ENCODE peak calls at places on chromosomes 16 and 17, in eight cellular contexts. L, G, P, Y, Q, T, U and Z are unnamed samples.

GRCh38 chr16:78211951-78212350 is 112.5 kb downstream of the WWOX start:
- DNase-seq in L (no peak), G (no peak), T (no peak), Y (no peak), P (peak; percentile 81), Q (peak; percentile 44), U (no peak), Z (no peak)

GRCh38 chr17:18270046-18270850 is 9.8 kb downstream of the MIEF2 start:
- DNase-seq in P (no peak), G (no peak), U (no peak), T (no peak), L (no peak), Q (no peak), Y (no peak), Z (no peak)

GRCh38 chr17:76000755-76001521 is at the start of gene CDK3:
- DNase-seq in P (no peak), U (no peak), L (no peak), G (no peak), Y (no peak), T (no peak), Q (no peak), Z (no peak)

GRCh38 chr17:44878627-44879221 is 20.5 kb downstream of the EFTUD2 start:
- DNase-seq in L (no peak), P (no peak), U (peak; percentile 58), Q (no peak), Y (peak; percentile 47), T (peak; percentile 39), G (no peak), Z (no peak)

GRCh38 chr17:27985306-27985705 is 57.2 kb upstream of the NLK start:
- DNase-seq in T (no peak), Q (no peak), L (peak; percentile 30), Y (no peak), U (peak; percentile 37), P (no peak), G (no peak), Z (no peak)

GRCh38 chr17:72097144-72097543 is 23.7 kb upstream of the SOX9 start:
- DNase-seq in P (peak; percentile 89), G (no peak), T (no peak), U (no peak), L (no peak), Y (no peak), Q (no peak), Z (no peak)

GRCh38 chr17:58516644-58517377 is 2.4 kb upstream of the MTMR4 start:
- DNase-seq in Q (no peak), P (no peak), L (no peak), U (no peak), Y (no peak), G (no peak), T (no peak), Z (no peak)

GRCh38 chr17:17729620-17730249 is 48.5 kb downstream of the RAI1 start:
- DNase-seq in Y (peak; percentile 73), G (no peak), T (peak; percentile 34), P (no peak), U (no peak), L (no peak), Q (peak; percentile 53), Z (peak; percentile 18)

GRCh38 chr17:58783380-58783779 is 27.7 kb downstream of the PPM1E start:
- DNase-seq in L (no peak), P (peak; percentile 8), T (no peak), Q (no peak), G (no peak), U (peak; percentile 3), Y (no peak), Z (no peak)

GRCh38 chr16:72739577-72739976 is 308.4 kb downstream of the ZFHX3 start:
- DNase-seq in U (no peak), G (no peak), Y (no peak), P (peak; percentile 8), L (no peak), T (no peak), Q (no peak), Z (no peak)

GRCh38 chr16:10871157-10871991 is 5.6 kb upstream of the CIITA start:
- DNase-seq in Q (peak; percentile 98), G (no peak), P (peak; percentile 84), L (peak; percentile 33), T (no peak), Y (no peak), U (peak; percentile 72), Z (no peak)

GRCh38 chr17:47692895-47693666 is 880 bp upstream of the TBKBP1 start:
- DNase-seq in L (no peak), T (no peak), Q (no peak), G (no peak), U (no peak), Y (peak; percentile 46), P (no peak), Z (no peak)

GRCh38 chr17:47693667-47694017 is 319 bp upstream of the TBKBP1 start:
- DNase-seq in G (no peak), L (no peak), T (no peak), Y (no peak), P (no peak), Q (no peak), U (no peak), Z (no peak)

GRCh38 chr17:47694018-47694817 is at the start of gene TBKBP1:
- DNase-seq in U (peak; percentile 81), T (peak; percentile 82), Q (no peak), P (no peak), L (peak; percentile 64), Y (peak; percentile 99), G (no peak), Z (peak; percentile 36)

GRCh38 chr17:47690121-47690520 is 3.8 kb upstream of the TBKBP1 start:
- DNase-seq in Y (peak; percentile 23), G (no peak), P (no peak), L (no peak), U (no peak), Q (no peak), T (no peak), Z (no peak)

GRCh38 chr17:47692137-47692894 is 1.6 kb upstream of the TBKBP1 start:
- DNase-seq in P (no peak), Y (no peak), Q (no peak), G (no peak), T (no peak), U (no peak), L (no peak), Z (no peak)
- H3K4me1 ChIP-seq in P (peaks cover 16% of the 10 kb centered on the region), Y (peaks cover 23% of the 10 kb centered on the region), Q (peaks cover 48% of the 10 kb centered on the region), G (peaks cover 10% of the 10 kb centered on the region), T (peaks cover 31% of the 10 kb centered on the region), U (peaks cover 22% of the 10 kb centered on the region), L (peaks cover 14% of the 10 kb centered on the region), Z (peaks cover 16% of the 10 kb centered on the region)

GRCh38 chr17:41523225-41523593 is 4.5 kb upstream of the KRT15 start:
- DNase-seq in P (no peak), L (no peak), U (no peak), T (no peak), Y (no peak), Q (no peak), G (no peak), Z (no peak)

GRCh38 chr17:41521574-41522261 is 3.0 kb upstream of the KRT15 start:
- DNase-seq in Y (no peak), T (no peak), U (peak; percentile 67), L (no peak), G (no peak), P (peak; percentile 99), Q (peak; percentile 51), Z (no peak)

GRCh38 chr17:41524261-41524660 is 3.8 kb downstream of the KRT19 start:
- DNase-seq in P (no peak), T (no peak), L (no peak), Q (no peak), U (no peak), Y (no peak), G (no peak), Z (no peak)

GRCh38 chr17:41522301-41523224 is 3.9 kb upstream of the KRT15 start:
- DNase-seq in G (no peak), L (no peak), Y (no peak), U (no peak), Q (no peak), P (peak; percentile 80), T (no peak), Z (no peak)

DNA sequence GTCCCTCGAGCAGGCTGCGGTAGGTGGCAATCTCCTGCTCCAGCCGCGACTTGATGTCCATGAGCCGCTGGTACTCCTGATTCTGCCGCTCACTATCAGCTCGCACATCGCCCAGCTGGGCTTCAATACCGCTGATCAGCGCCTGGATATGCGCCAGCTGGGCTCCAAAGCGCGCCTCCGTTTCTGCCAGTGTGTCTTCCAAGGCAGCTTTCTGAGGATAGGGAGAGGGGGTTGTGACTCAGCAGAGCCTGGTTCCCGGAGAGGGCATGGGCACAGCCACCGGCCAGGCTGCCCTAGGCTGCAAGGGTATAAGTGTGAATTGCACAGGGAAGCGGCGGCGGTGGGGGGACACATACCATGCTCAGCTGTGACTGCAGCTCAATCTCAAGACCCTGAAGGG is 4.3 kb downstream of the KRT19 start:
- DNase-seq in G (no peak), L (no peak), U (no peak), Y (peak; percentile 80), Q (peak; percentile 43), T (no peak), P (no peak), Z (no peak)
- H3K4me3 ChIP-seq in G (no peak overlapping the region), L (no peak overlapping the region), U (no peak overlapping the region), Y (peak overlapping the region; percentile 6), Q (no peak overlapping the region), T (no peak overlapping the region), P (no peak overlapping the region), Z (no peak overlapping the region)

GRCh38 chr17:78580277-78580804 is 3.1 kb upstream of the DNAH17 start:
- DNase-seq in L (no peak), U (no peak), Y (no peak), T (no peak), P (no peak), Q (no peak), G (no peak), Z (no peak)
- H3K4me1 ChIP-seq in L (no peaks in the 10 kb centered on the region), U (no peaks in the 10 kb centered on the region), Y (no peaks in the 10 kb centered on the region), T (no peaks in the 10 kb centered on the region), P (no peaks in the 10 kb centered on the region), Q (no peaks in the 10 kb centered on the region), G (no peaks in the 10 kb centered on the region), Z (no peaks in the 10 kb centered on the region)

GRCh38 chr17:35773674-35774425 is 13.2 kb downstream of the C17orf50 start:
- DNase-seq in P (no peak), G (no peak), Q (no peak), U (no peak), T (no peak), L (no peak), Y (no peak), Z (no peak)

GRCh38 chr17:35775583-35775982 is 14.9 kb downstream of the C17orf50 start:
- DNase-seq in Q (no peak), L (no peak), T (no peak), Y (no peak), P (no peak), U (peak; percentile 47), G (no peak), Z (no peak)

GRCh38 chr17:35774499-35774898 is 13.8 kb downstream of the C17orf50 start:
- DNase-seq in Y (peak; percentile 85), T (no peak), Q (peak; percentile 77), U (peak; percentile 73), L (peak; percentile 48), P (no peak), G (peak; percentile 87), Z (no peak)

GRCh38 chr17:35773129-35773528 is 12.4 kb downstream of the C17orf50 start:
- DNase-seq in U (no peak), T (no peak), L (no peak), Y (no peak), Q (no peak), P (no peak), G (no peak), Z (no peak)

DNA sequence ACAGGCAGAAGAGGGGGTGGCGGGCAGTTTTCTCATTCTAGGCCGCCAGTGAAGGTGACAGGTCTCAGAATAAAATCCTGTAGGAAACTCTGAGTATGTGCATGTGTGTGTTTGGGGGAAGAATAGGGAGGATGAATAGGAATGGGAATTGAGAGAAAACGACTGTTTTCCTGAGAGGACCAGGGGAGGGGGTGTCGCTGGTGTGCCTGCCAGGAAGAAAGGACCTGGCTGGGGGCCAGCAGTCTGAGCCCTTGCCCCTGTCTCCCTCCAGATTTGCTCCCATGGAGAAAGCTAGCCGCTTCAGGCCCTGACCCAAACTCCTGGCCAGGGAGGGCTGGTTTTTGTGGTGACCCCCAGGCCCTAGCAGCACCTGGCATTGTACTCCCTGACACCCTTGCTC is 14.4 kb downstream of the C17orf50 start:
- DNase-seq in L (no peak), Q (no peak), T (no peak), G (no peak), Y (peak; percentile 69), P (no peak), U (no peak), Z (no peak)
- H3K4me3 ChIP-seq in L (no peak overlapping the region), Q (peak overlapping the region; percentile 13), T (no peak overlapping the region), G (peak overlapping the region; percentile 35), Y (no peak overlapping the region), P (no peak overlapping the region), U (no peak overlapping the region), Z (no peak overlapping the region)